ENCODE peak calls at places on chromosomes 5 and 9, in eight cellular contexts. T, W, O, Y, Z, X, M and V are unnamed samples.

GRCh38 chr5:1409386-1410110 is 35.7 kb downstream of the SLC6A3 start:
- DNase-seq in T (no peak), O (no peak), W (no peak), Y (no peak), Z (peak), X (peak), M (peak), V (no peak)

GRCh38 chr9:123073441-123073840 is 40.0 kb downstream of the GPR21 start:
- DNase-seq in O (no peak), Z (no peak), T (no peak), M (no peak), Y (no peak), W (no peak), X (no peak), V (no peak)

GRCh38 chr5:139458580-139459407 is 3.7 kb downstream of the ECSCR start:
- DNase-seq in T (no peak), M (peak), Z (no peak), Y (no peak), W (no peak), X (peak), O (no peak), V (no peak)

GRCh38 chr5:148909001-148909400 is 82.6 kb downstream of the ADRB2 start:
- DNase-seq in Y (no peak), Z (no peak), W (no peak), X (no peak), M (no peak), T (no peak), O (no peak), V (no peak)

GRCh38 chr9:84917366-84918063 is 248.0 kb downstream of the NTRK2 start:
- DNase-seq in X (no peak), Z (peak), Y (no peak), T (no peak), M (no peak), O (no peak), W (no peak), V (no peak)

GRCh38 chr5:90093931-90094485 is 315.5 kb downstream of the CETN3 start:
- DNase-seq in W (no peak), Y (no peak), Z (no peak), M (no peak), O (no peak), T (no peak), X (no peak), V (peak)

GRCh38 chr5:170184007-170184687 is 48.6 kb upstream of the C5orf58 start:
- DNase-seq in W (peak), O (no peak), M (peak), X (no peak), Y (peak), T (peak), Z (peak), V (no peak)

GRCh38 chr9:38482918-38483592 is 58.8 kb upstream of the IGFBPL1 start:
- DNase-seq in Z (no peak), Y (no peak), T (no peak), M (no peak), O (no peak), X (no peak), W (no peak), V (peak)

GRCh38 chr5:111394580-111394979 is 117.8 kb downstream of the STARD4 start:
- DNase-seq in Y (no peak), Z (no peak), X (no peak), O (no peak), T (no peak), W (no peak), M (no peak), V (no peak)

GRCh38 chr5:42951847-42952411 is 88.2 kb downstream of the ANXA2R start:
- DNase-seq in W (no peak), T (no peak), X (peak), M (peak), Z (no peak), O (no peak), Y (no peak), V (no peak)

GRCh38 chr5:144166696-144167095 is 3.8 kb downstream of the YIPF5 start:
- DNase-seq in Y (no peak), O (no peak), M (no peak), W (no peak), Z (no peak), X (no peak), T (no peak), V (no peak)

GRCh38 chr9:136059321-136059791 is 35.7 kb downstream of the NACC2 start:
- DNase-seq in T (peak), M (peak), W (no peak), X (peak), O (no peak), Z (no peak), Y (no peak), V (no peak)

GRCh38 chr5:33817301-33817700 is 74.5 kb downstream of the ADAMTS12 start:
- DNase-seq in O (no peak), M (no peak), Z (no peak), T (no peak), Y (no peak), X (no peak), W (no peak), V (no peak)

GRCh38 chr5:131563434-131564228 is 71.4 kb downstream of the RAPGEF6 start:
- DNase-seq in M (no peak), T (no peak), X (no peak), Z (no peak), W (no peak), O (no peak), Y (peak), V (no peak)

GRCh38 chr9:557601-558201 is 283.8 kb upstream of the DMRT1 start:
- DNase-seq in O (no peak), T (no peak), W (no peak), Y (peak), M (no peak), Z (no peak), X (no peak), V (peak)

GRCh38 chr5:103435136-103435914 is 127.3 kb downstream of the NUDT12 start:
- DNase-seq in X (no peak), M (no peak), O (no peak), Y (no peak), T (no peak), W (no peak), Z (no peak), V (no peak)

GRCh38 chr5:163135849-163136248 is 301.5 kb upstream of the CCNG1 start:
- DNase-seq in M (no peak), Z (no peak), W (no peak), O (no peak), T (no peak), X (no peak), Y (no peak), V (no peak)

GRCh38 chr5:72722792-72723402 is 93.6 kb upstream of the TNPO1 start:
- DNase-seq in T (no peak), W (no peak), Y (no peak), M (no peak), O (no peak), Z (no peak), X (no peak), V (no peak)

GRCh38 chr9:134666208-134666607 is 24.6 kb downstream of the COL5A1 start:
- DNase-seq in M (no peak), X (no peak), O (no peak), W (no peak), Y (no peak), Z (peak), T (no peak), V (no peak)

GRCh38 chr5:5886812-5887486 is 464.5 kb downstream of the ICE1 start:
- DNase-seq in Z (no peak), O (no peak), Y (peak), X (no peak), T (no peak), M (no peak), W (no peak), V (no peak)

GRCh38 chr9:109331353-109331752 is 10.5 kb upstream of the EPB41L4B start:
- DNase-seq in M (peak), O (no peak), T (no peak), Z (no peak), X (no peak), Y (no peak), W (peak), V (peak)

GRCh38 chr9:36820392-36820861 is 213.6 kb downstream of the PAX5 start:
- DNase-seq in T (no peak), O (no peak), X (no peak), Z (no peak), Y (no peak), M (no peak), W (no peak), V (no peak)

GRCh38 chr5:56507348-56507930 is 274.3 kb upstream of the ANKRD55 start:
- DNase-seq in T (no peak), O (no peak), W (no peak), X (no peak), Z (no peak), Y (no peak), M (no peak), V (no peak)

GRCh38 chr5:111548992-111549649 is 36.8 kb upstream of the STARD4 start:
- DNase-seq in Z (no peak), T (no peak), W (no peak), X (no peak), M (no peak), Y (no peak), O (no peak), V (no peak)

GRCh38 chr5:151095341-151096000 is 14.6 kb upstream of the TNIP1 start:
- DNase-seq in T (peak), W (peak), O (no peak), Z (no peak), Y (no peak), M (no peak), X (no peak), V (no peak)

GRCh38 chr5:86833868-86834267 is 216.1 kb downstream of the COX7C start:
- DNase-seq in Y (no peak), W (no peak), M (no peak), T (no peak), X (no peak), Z (no peak), O (no peak), V (no peak)

GRCh38 chr9:98330831-98331230 is 75.4 kb upstream of the TBC1D2 start:
- DNase-seq in M (no peak), X (no peak), Z (no peak), Y (no peak), W (no peak), T (no peak), O (no peak), V (no peak)

GRCh38 chr9:112069318-112070169 is 105.6 kb downstream of the SUSD1 start:
- DNase-seq in W (no peak), O (no peak), Y (no peak), M (no peak), X (no peak), Z (no peak), T (no peak), V (no peak)

GRCh38 chr9:22079873-22080341 is 70.8 kb upstream of the CDKN2B start:
- DNase-seq in X (peak), Y (no peak), T (no peak), Z (no peak), M (peak), O (no peak), W (no peak), V (peak)

GRCh38 chr5:111165058-111165457 is 59.1 kb upstream of the CAMK4 start:
- DNase-seq in M (no peak), Z (no peak), W (no peak), X (no peak), Y (no peak), O (no peak), T (no peak), V (no peak)

GRCh38 chr5:80739487-80739886 is 84.7 kb upstream of the DHFR start:
- DNase-seq in Y (no peak), M (no peak), O (no peak), X (no peak), W (no peak), T (no peak), Z (no peak), V (no peak)

GRCh38 chr5:1182633-1183423 is 18.6 kb upstream of the SLC6A19 start:
- DNase-seq in M (peak), W (no peak), T (no peak), Y (no peak), X (no peak), Z (peak), O (peak), V (no peak)

GRCh38 chr5:109388407-109388806 is 21.4 kb downstream of the PJA2 start:
- DNase-seq in W (no peak), Y (no peak), O (no peak), M (no peak), Z (no peak), X (no peak), T (no peak), V (no peak)

GRCh38 chr5:157215826-157216167 is 35.2 kb downstream of the ITK start:
- DNase-seq in O (no peak), T (no peak), Z (no peak), X (no peak), Y (no peak), M (no peak), W (no peak), V (no peak)

GRCh38 chr5:157219491-157220271 is 39.0 kb downstream of the ITK start:
- DNase-seq in M (no peak), T (no peak), Y (no peak), X (no peak), W (no peak), Z (no peak), O (no peak), V (no peak)

GRCh38 chr5:157215143-157215825 is 34.6 kb downstream of the ITK start:
- DNase-seq in T (no peak), O (no peak), X (no peak), Z (no peak), Y (no peak), W (no peak), M (no peak), V (no peak)

GRCh38 chr5:157216395-157217142 is 35.9 kb downstream of the ITK start:
- DNase-seq in O (no peak), Z (no peak), Y (no peak), X (no peak), T (no peak), M (no peak), W (no peak), V (no peak)

GRCh38 chr5:157217289-157218024 is 36.8 kb downstream of the ITK start:
- DNase-seq in Y (no peak), W (no peak), Z (no peak), M (no peak), T (no peak), X (peak), O (no peak), V (no peak)
- H3K27ac ChIP-seq in Y (no peak), W (no peak), Z (no peak), M (no peak), T (no peak), X (peak), O (no peak), V (no peak)

DNA sequence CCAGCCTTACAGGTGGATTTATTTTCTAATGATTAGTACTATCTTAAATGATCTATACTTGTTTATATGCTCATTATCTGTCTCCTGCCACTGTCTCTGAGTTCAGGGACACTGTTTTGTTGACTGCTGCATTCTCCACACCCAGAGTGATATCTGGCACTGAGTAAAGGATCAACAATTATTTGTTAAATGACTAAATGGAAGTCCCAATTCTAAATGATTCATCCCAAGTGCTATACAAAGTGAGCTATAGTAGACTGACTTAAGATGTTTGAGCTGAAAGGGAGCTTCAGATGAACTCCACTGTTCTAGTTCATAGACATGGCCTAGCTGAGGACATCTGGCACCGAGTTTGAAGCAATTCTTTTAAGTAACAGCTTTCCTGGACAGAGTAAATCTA is 40.5 kb downstream of the ITGA2 start:
- DNase-seq in Z (no peak), Y (no peak), O (no peak), W (no peak), X (no peak), M (no peak), T (no peak), V (no peak)
- H3K27ac ChIP-seq in Z (no peak), Y (peak), O (no peak), W (no peak), X (no peak), M (no peak), T (no peak), V (peak)

GRCh38 chr5:76801159-76801802 is 17.5 kb upstream of the F2RL1 start:
- DNase-seq in T (no peak), M (peak), W (peak), X (no peak), Y (no peak), O (no peak), Z (no peak), V (no peak)

GRCh38 chr5:76808142-76808691 is 10.6 kb upstream of the F2RL1 start:
- DNase-seq in W (no peak), Y (no peak), M (no peak), Z (no peak), T (no peak), X (no peak), O (no peak), V (no peak)

GRCh38 chr5:76807296-76807695 is 11.5 kb upstream of the F2RL1 start:
- DNase-seq in Z (no peak), X (no peak), T (no peak), Y (no peak), O (no peak), M (no peak), W (no peak), V (no peak)

GRCh38 chr5:76801803-76802195 is 17.0 kb upstream of the F2RL1 start:
- DNase-seq in Y (no peak), T (no peak), W (no peak), M (no peak), O (no peak), X (no peak), Z (no peak), V (no peak)

DNA sequence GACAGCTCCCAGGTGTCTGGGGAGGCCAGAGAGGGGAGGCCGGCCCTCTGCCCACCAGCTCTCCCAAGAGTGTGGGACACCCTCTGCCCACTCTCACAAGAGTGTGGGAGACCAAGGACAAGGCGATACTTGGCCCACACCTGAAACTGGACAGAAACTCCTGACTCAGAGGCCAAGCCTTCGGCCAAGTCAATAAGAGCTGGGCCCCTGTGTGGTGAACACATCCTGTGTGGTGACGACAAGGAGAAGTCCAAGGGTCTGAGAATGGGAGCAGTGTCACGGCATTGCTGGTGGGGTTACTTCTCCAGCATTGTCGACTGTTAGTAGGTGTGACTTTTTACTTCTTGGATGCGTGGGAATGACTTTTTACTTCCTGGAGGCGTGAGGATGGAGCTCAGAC is 14.6 kb upstream of the F2RL1 start:
- DNase-seq in W (no peak), X (no peak), O (no peak), Z (no peak), T (no peak), Y (peak), M (no peak), V (no peak)
- H3K27ac ChIP-seq in W (no peak), X (no peak), O (no peak), Z (no peak), T (no peak), Y (peak), M (no peak), V (no peak)

GRCh38 chr5:135373747-135374515 is 25.1 kb downstream of the MACROH2A1 start:
- DNase-seq in T (no peak), Y (no peak), O (no peak), M (no peak), X (no peak), Z (no peak), W (no peak), V (no peak)
- H3K27ac ChIP-seq in T (no peak), Y (no peak), O (no peak), M (no peak), X (no peak), Z (no peak), W (no peak), V (no peak)

DNA sequence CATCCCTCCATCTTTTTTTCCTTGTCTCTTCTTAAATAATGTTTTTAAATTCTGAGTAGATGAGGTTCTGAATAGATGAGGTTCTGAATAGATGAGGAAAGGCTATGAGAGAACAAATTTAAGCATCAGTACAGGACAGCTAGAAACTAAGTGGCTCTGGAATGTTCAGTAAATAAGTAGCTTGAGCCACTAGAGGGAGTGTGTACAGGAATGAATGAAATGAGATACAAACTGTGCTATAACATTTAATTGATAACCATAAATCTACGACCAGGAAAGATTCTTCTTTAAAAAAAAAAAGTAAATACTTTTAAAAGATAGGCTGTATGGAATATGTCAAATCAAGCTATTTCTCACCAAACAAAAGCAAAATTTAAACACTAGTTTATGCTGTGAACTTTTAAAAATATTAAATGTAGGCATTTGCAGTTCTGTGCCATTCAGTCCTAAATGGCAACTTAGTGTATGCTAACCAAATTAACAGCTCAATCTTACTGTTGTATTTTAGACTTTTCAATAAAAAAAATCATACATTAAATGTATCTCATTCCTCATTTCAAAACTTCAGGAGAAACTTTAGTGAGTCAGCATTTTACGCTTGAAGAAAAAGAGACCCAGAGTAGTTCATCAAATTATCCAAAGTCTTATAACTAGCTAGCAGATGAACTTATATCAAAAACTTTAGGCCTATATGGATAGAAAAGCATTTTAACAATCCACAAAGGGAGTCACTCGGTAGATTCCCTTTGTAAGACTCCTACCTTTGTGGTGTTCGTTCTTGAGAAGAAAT is 70.4 kb upstream of the SNX2 start:
- DNase-seq in Y (peak), W (no peak), T (no peak), M (no peak), O (no peak), Z (no peak), X (no peak), V (no peak)
- H3K27ac ChIP-seq in Y (no peak), W (no peak), T (no peak), M (no peak), O (no peak), Z (no peak), X (no peak), V (no peak)

DNA sequence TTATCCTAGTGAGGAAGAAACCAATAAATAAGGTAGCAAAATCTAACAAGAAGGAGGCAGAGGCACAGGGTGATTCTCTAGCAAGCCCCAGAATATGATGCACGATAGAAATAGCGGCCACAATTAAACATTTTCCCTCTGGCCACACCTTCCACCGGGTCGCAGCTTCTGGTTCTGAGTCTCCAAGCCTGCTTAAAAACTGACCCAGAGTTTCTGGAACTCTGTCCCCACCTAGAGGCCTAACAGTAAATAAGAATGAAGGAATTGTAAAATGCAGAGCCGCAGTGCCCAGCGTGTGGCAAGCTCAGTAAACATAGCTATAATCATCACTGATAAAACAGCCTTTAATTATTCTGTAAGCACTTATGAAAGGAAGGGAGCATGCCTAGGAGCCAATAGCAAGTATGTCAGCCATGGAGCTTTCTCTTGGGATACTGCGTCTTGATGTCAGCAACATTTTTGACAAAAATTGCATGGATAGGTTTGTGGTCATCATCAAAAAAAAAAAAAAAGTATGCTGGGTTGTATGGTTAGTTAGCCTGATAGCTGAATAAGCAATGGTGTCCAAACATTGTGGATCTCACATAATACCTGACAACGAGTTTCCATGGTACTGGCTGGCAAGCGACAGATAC is 465.5 kb downstream of the DNAH5 start:
- DNase-seq in W (peak), O (no peak), T (no peak), X (no peak), Y (peak), M (no peak), Z (no peak), V (peak)
- H3K27ac ChIP-seq in W (no peak), O (no peak), T (no peak), X (no peak), Y (no peak), M (no peak), Z (no peak), V (no peak)